ENCODE peak calls at places on chromosomes 6 and 20, in four cellular contexts. O, B, V and J are unnamed samples.

GRCh38 chr6:51025082-51025777 is 206.6 kb downstream of the TFAP2B start:
- DNase-seq in V (no peak), B (peak; percentile 54), O (no peak), J (peak; percentile 18)

GRCh38 chr6:15879372-15880261 is 216.8 kb upstream of the DTNBP1 start:
- DNase-seq in B (peak; percentile 48), O (no peak), V (no peak), J (no peak)

GRCh38 chr20:1474817-1475603 is 8.4 kb upstream of the NSFL1C start:
- DNase-seq in B (no peak), V (no peak), O (no peak), J (no peak)

GRCh38 chr6:146289816-146290588 is 253.6 kb upstream of the RAB32 start:
- DNase-seq in B (no peak), V (no peak), O (no peak), J (no peak)

GRCh38 chr20:53865905-53866786 is 204.2 kb downstream of the BCAS1 start:
- DNase-seq in V (no peak), O (no peak), B (no peak), J (peak; percentile 59)

GRCh38 chr6:74873911-74874310 is 331.9 kb downstream of the COL12A1 start:
- DNase-seq in B (no peak), O (no peak), V (no peak), J (no peak)

GRCh38 chr6:119240257-119241123 is 109.1 kb downstream of the MAN1A1 start:
- DNase-seq in V (no peak), O (no peak), B (no peak), J (no peak)

GRCh38 chr6:114281496-114281895 is 61.3 kb downstream of the HS3ST5 start:
- DNase-seq in V (no peak), O (no peak), B (no peak), J (no peak)

GRCh38 chr20:60446273-60447111 is 488.3 kb downstream of the CDH26 start:
- DNase-seq in B (no peak), O (no peak), V (no peak), J (no peak)

GRCh38 chr6:2665169-2666070 is 85.3 kb downstream of the MYLK4 start:
- DNase-seq in V (no peak), O (no peak), B (no peak), J (no peak)

GRCh38 chr6:123803862-123804681 is at the start of gene NKAIN2:
- DNase-seq in B (no peak), O (peak; percentile 80), V (no peak), J (no peak)

GRCh38 chr6:63307581-63308246 is 12.1 kb downstream of the LGSN start:
- DNase-seq in V (peak; percentile 13), B (no peak), O (no peak), J (peak; percentile 72)

GRCh38 chr6:145502417-145502816 is 232.9 kb downstream of the EPM2A start:
- DNase-seq in O (no peak), B (peak; percentile 12), V (no peak), J (no peak)

GRCh38 chr20:48489656-48490055 is 338.1 kb downstream of the PREX1 start:
- DNase-seq in B (no peak), O (no peak), V (no peak), J (no peak)

GRCh38 chr6:90343581-90343980 is 46.9 kb upstream of the BACH2 start:
- DNase-seq in O (no peak), V (no peak), B (no peak), J (no peak)

DNA sequence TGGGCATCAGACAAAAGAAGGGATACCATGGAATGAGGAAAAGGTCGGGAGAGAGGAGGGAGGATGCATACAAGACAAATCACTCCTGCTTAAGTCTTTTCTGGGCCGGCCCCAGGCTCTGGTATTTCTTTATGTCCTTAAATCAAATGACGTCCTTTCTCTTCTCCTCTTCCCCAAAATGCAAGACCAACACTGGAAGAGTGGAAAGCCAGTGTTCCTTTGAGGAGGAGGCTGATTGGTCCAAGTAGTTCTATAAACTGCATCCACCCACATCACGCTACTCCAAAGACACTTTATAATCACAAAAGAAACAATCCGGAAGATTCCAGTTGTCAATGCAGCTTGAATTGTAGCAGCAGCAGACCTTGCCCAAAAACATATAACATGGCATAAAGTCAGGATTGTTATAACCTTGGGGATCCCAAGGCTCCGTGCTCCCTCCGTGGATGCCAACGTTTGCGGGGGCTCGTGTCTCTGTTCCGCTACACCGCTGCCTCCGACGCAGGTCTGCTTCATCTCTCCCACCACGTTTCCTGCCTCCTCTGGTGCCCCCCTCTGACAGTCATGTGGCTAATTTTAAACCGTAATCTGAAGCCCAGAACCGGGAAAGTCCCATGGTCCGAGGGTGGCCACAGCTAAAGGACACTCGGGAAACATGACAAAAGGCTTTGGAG is 47.1 kb downstream of the MCUR1 start:
- DNase-seq in O (no peak), V (no peak), B (no peak), J (no peak)
- TF ChIP-seq ZNF274 in O (no peak), V (no peak), B (no peak), J (no peak)

GRCh38 chr20:2814587-2815051 is at the start of gene C20orf141:
- DNase-seq in V (no peak), O (no peak), B (no peak), J (no peak)
- TF ChIP-seq ATF2 in V (no peak), O (no peak), B (no peak), J (no peak)

DNA sequence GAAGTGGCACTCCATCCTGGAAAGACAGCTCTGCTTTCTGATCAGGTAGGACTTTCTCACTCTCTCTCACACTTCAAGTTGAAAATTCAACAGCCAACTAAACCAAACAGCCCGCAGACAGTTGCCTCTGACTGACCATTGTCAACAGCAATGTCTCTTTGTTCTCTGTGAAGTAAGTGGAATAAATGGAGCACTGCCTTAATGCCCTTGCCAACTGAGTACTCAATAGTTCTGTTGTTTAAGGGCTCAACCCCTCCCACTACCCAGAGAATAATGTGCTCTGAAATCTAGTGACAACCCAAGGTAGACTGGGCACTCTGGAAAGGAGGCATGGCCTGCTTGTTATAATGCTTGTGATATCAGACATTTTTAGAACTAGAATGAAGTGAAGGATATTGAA is 16.8 kb upstream of the BCLAF1 start:
- DNase-seq in O (no peak), V (no peak), B (no peak), J (no peak)
- TF ChIP-seq ZNF274 in O (no peak), V (no peak), B (no peak), J (no peak)

GRCh38 chr6:43992783-43993505 is 134.3 kb downstream of the MRPL14 start:
- DNase-seq in O (no peak), V (no peak), B (no peak), J (no peak)
- TF ChIP-seq ATF2 in O (no peak), V (no peak), B (no peak), J (no peak)

GRCh38 chr6:163687075-163687474 is 272.6 kb downstream of the QKI start:
- DNase-seq in V (no peak), O (no peak), B (no peak), J (no peak)

GRCh38 chr6:163683105-163683622 is 268.6 kb downstream of the QKI start:
- DNase-seq in V (no peak), O (no peak), B (no peak), J (no peak)

GRCh38 chr6:163691049-163691448 is 276.5 kb downstream of the QKI start:
- DNase-seq in B (no peak), V (no peak), O (no peak), J (no peak)

GRCh38 chr6:163688971-163689370 is 274.5 kb downstream of the QKI start:
- DNase-seq in B (no peak), O (no peak), V (no peak), J (no peak)
- TF ChIP-seq ZNF274 in B (no peak), O (no peak), V (no peak), J (no peak)

DNA sequence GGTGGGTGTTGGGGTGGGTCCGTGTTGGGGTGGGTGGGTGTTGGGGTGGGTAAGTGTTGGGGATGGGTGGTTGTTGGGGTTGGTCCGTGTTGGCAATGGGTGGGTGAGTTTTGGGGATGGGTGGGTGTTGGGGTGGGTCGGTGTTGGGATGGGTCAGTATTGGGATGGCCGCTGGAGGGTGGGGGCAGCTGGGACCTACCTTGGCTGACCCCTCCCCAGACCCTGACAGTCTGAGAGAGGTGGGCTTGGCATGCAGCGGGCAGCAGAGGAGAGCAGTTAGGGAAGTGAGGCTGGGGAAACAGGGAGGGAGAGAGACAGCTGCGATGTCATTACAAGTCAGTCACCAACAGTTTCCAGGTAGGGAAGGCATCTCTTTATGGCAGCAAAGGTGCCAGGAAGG is 23.1 kb upstream of the GATA5 start:
- DNase-seq in O (no peak), B (no peak), V (no peak), J (no peak)
- TF ChIP-seq ATF2 in O (no peak), B (no peak), V (no peak), J (no peak)

DNA sequence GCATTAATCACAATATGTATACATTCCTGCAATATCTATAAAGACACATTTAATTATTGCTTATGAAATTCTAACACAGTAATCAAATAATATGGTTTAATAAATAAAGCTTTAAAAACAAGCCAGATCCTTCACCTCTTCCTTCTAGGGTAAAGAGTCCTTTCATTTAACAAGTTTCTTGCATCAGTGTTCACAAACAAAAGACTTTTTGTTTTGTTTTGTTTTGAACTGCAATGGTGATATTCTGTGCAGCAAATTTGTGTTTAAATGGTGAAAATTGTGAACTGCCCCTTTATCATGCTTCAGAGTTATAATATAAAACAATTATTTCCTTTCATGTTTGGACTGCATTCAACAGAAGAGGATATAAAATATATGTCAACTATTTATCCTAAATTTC is 177.3 kb downstream of the EPHA7 start:
- DNase-seq in O (no peak), B (no peak), V (no peak), J (no peak)
- TF ChIP-seq ZNF274 in O (no peak), B (no peak), V (no peak), J (no peak)

GRCh38 chr6:154874684-154875594 is 120.2 kb upstream of the TIAM2 start:
- DNase-seq in O (peak; percentile 45), B (no peak), V (no peak), J (peak; percentile 64)

GRCh38 chr6:154868143-154868594 is 126.9 kb upstream of the TIAM2 start:
- DNase-seq in B (peak; percentile 46), V (no peak), O (no peak), J (peak; percentile 79)

GRCh38 chr6:154876776-154877175 is 118.3 kb upstream of the TIAM2 start:
- DNase-seq in B (no peak), O (no peak), V (no peak), J (no peak)

GRCh38 chr6:154872605-154873004 is 122.5 kb upstream of the TIAM2 start:
- DNase-seq in O (peak; percentile 49), B (no peak), V (no peak), J (no peak)
- TF ChIP-seq ATF2 in O (no peak), B (no peak), V (no peak), J (no peak)

GRCh38 chr6:157528931-157529653 is 148.1 kb downstream of the ZDHHC14 start:
- DNase-seq in B (peak; percentile 38), V (no peak), O (no peak), J (peak; percentile 73)
- TF ChIP-seq ZNF274 in B (no peak), V (no peak), O (no peak), J (no peak)

GRCh38 chr6:108825326-108825725 is 22.9 kb upstream of the ARMC2 start:
- DNase-seq in O (no peak), B (no peak), V (no peak), J (no peak)
- TF ChIP-seq ATF2 in O (no peak), B (no peak), V (no peak), J (no peak)